ENCODE peak calls at places on chromosomes 4 and X, in eight cellular contexts. U, V, J, P, X, I, A and T are unnamed samples. For H3K36me3, the result is how much of the 10 kb centered on the place peaks cover.

GRCh38 chr4:14897217-14897616 is 105.1 kb upstream of the CPEB2 start:
- DNase-seq in P (peak), V (no peak), U (no peak), A (no peak), I (no peak), J (no peak), X (no peak), T (no peak)

GRCh38 chr4:101823864-101824263 is 33.3 kb downstream of the BANK1 start:
- DNase-seq in U (no peak), A (no peak), I (no peak), J (no peak), P (no peak), X (no peak), V (no peak), T (no peak)

GRCh38 chr4:152221816-152222516 is 313.9 kb downstream of the FBXW7 start:
- DNase-seq in X (no peak), I (no peak), U (no peak), V (no peak), P (no peak), J (no peak), A (peak), T (no peak)

GRCh38 chrX:105331244-105331643 is 110.8 kb upstream of the TEX13A start:
- DNase-seq in P (no peak), J (no peak), I (no peak), V (no peak), U (no peak), A (no peak), X (no peak), T (no peak)

GRCh38 chr4:110287130-110287529 is 88.7 kb upstream of the ELOVL6 start:
- DNase-seq in P (no peak), X (no peak), U (no peak), A (no peak), J (no peak), V (no peak), I (no peak), T (no peak)

GRCh38 chrX:1248381-1249061 is 20.1 kb upstream of the CSF2RA start:
- DNase-seq in X (peak), J (no peak), V (no peak), P (peak), I (no peak), A (no peak), U (no peak), T (no peak)

GRCh38 chr4:87213425-87213824 is 7.0 kb downstream of the KLHL8 start:
- DNase-seq in J (no peak), V (no peak), U (no peak), X (no peak), P (no peak), I (no peak), A (no peak), T (no peak)

GRCh38 chrX:103220511-103221406 is 5.9 kb downstream of the BEX4 start:
- DNase-seq in J (no peak), P (no peak), X (no peak), I (no peak), V (no peak), A (no peak), U (no peak), T (no peak)

GRCh38 chr4:83819582-83819981 is 283.7 kb downstream of the GPAT3 start:
- DNase-seq in V (no peak), P (no peak), X (no peak), A (no peak), U (no peak), I (no peak), J (no peak), T (no peak)

GRCh38 chr4:186765138-186765537 is 41.5 kb upstream of the FAT1 start:
- DNase-seq in V (no peak), X (peak), A (no peak), P (no peak), U (peak), J (peak), I (no peak), T (no peak)

GRCh38 chrX:56947695-56948094 is 47.6 kb downstream of the SPIN3 start:
- DNase-seq in J (no peak), X (no peak), U (no peak), V (no peak), A (no peak), I (no peak), P (no peak), T (no peak)

GRCh38 chr4:123418486-123418931 is 21.9 kb downstream of the SPRY1 start:
- DNase-seq in J (no peak), U (no peak), X (peak), P (peak), A (no peak), I (no peak), V (peak), T (no peak)

GRCh38 chrX:10725071-10725470 is 104.7 kb upstream of the MID1 start:
- DNase-seq in X (no peak), J (no peak), V (no peak), P (no peak), A (no peak), U (no peak), I (no peak), T (no peak)

GRCh38 chrX:39226307-39226706 is 425.0 kb downstream of the MID1IP1 start:
- DNase-seq in J (no peak), U (peak), V (no peak), X (no peak), P (no peak), A (no peak), I (no peak), T (peak)

GRCh38 chr4:23774932-23775331 is 114.9 kb downstream of the PPARGC1A start:
- DNase-seq in I (no peak), V (no peak), U (no peak), A (no peak), X (no peak), P (no peak), J (no peak), T (no peak)

GRCh38 chrX:43836435-43837184 is 45.6 kb downstream of the MAOB start:
- DNase-seq in U (no peak), A (no peak), V (no peak), P (no peak), J (no peak), I (no peak), X (peak), T (no peak)

GRCh38 chrX:257681-258289 is 23.4 kb upstream of the PLCXD1 start:
- DNase-seq in P (no peak), V (no peak), A (no peak), U (no peak), J (no peak), X (peak), I (peak), T (no peak)

GRCh38 chr4:101187837-101188236 is 159.5 kb downstream of the PPP3CA start:
- DNase-seq in A (no peak), I (no peak), J (no peak), U (no peak), P (no peak), X (no peak), V (no peak), T (no peak)

GRCh38 chr4:6092971-6093370 is 74.7 kb upstream of the C4orf50 start:
- DNase-seq in I (no peak), P (no peak), U (no peak), A (no peak), X (no peak), V (no peak), J (no peak), T (no peak)

GRCh38 chr4:113823291-113823659 is 61.7 kb upstream of the CAMK2D start:
- DNase-seq in A (no peak), I (no peak), J (no peak), U (no peak), X (no peak), P (peak), V (no peak), T (no peak)

DNA sequence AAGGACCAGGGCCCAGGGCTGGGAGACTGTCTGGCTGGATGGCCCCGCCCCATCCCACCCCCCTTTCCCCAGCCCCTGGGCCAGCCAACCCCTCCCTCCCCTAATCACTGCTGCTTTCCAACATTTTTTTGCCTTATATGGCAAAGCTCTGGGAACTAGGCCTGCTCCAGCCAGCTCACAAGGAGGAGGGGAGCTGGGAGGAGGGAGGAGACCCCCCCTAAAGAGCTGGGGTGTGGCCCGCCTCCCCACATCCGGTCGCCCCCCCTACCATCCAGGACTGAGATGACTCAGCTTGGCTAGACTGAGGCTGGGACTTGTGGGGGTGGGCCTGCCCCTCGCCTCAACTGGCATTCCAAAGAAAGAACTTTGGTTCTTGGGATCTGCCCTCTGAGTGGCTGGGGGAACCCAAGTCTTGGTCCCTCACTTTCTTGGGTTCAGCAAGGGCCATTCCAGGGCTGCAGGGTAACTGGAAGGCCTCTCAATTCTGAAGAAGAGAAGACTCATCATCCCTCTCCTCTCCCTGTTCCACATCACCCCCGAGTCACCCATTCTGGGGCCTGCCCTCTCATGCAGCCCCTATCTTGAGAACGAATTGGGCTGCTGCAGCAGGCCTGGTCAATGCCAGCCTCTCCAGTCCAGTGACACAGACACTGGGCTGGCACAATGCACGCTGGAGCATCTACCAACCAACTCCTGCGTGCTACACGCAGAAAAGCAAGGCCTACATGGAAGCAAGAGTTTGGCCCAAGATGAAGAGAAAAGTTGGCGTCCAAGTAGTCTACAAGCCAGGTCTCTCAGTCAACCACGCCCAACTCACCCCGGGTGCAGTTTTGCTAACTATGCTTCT is 4.8 kb downstream of the FLNA start:
- DNase-seq in U (peak), A (peak), J (peak), P (peak), I (peak), V (no peak), X (peak), T (peak)
- TF ChIP-seq POLR2A in U (no peak), A (no peak), J (no peak), P (no peak), I (no peak), V (no peak), X (no peak), T (peak)

GRCh38 chr4:10524196-10524833 is 67.1 kb upstream of the ZNF518B start:
- DNase-seq in U (no peak), J (no peak), V (no peak), P (no peak), X (no peak), I (no peak), A (no peak), T (no peak)

GRCh38 chr4:10526431-10527222 is 69.4 kb upstream of the ZNF518B start:
- DNase-seq in X (no peak), P (no peak), V (no peak), J (no peak), I (no peak), A (no peak), U (no peak), T (no peak)

DNA sequence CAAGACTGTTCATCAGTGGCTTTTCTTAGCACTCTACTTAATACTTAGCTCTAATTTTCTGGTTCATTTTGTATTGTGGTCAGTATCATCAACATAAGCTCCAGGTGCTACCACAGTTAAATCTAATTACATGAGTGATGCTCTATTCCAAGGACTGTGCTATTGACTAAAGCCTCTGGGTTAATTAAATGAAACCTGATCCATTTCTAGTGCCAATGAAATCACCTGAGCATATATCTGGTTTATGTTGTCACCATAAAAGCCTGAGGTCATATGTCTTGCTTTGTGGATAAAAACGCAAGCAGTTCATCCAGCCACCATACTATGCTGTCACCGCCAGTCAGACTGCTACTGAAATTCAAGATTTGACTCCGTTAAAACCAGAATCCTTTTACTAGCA is 64.2 kb upstream of the ZNF518B start:
- DNase-seq in P (no peak), A (no peak), X (no peak), I (no peak), V (no peak), J (no peak), U (no peak), T (no peak)
- TF ChIP-seq EP300 in P (no peak), A (no peak), X (no peak), I (no peak), V (no peak), J (no peak), U (no peak), T (no peak)

GRCh38 chr4:128854433-128854832 is 44.9 kb downstream of the JADE1 start:
- DNase-seq in V (no peak), J (no peak), A (no peak), U (no peak), I (no peak), X (no peak), P (no peak), T (no peak)
- H3K36me3 ChIP-seq in V (half or more), J (half or more), A (half or more), U (under half), I (half or more), X (half or more), P (half or more), T (under half)

GRCh38 chrX:124103966-124104365 is 142.5 kb downstream of the STAG2 start:
- DNase-seq in J (no peak), U (no peak), X (no peak), A (no peak), V (no peak), I (no peak), P (no peak), T (no peak)
- TF ChIP-seq POLR2A in J (no peak), U (no peak), X (no peak), A (no peak), V (no peak), I (no peak), P (no peak), T (no peak)

GRCh38 chrX:121323337-121323736 is 275.9 kb downstream of the GLUD2 start:
- DNase-seq in X (no peak), J (no peak), V (no peak), P (no peak), U (no peak), A (no peak), I (no peak), T (no peak)
- TF ChIP-seq EP300 in X (no peak), J (no peak), V (no peak), P (no peak), U (no peak), A (no peak), I (no peak), T (no peak)